ENCODE peak calls at places on chromosomes 1 and 21, in ten cellular contexts. B, U, X, Y, P, T, H, F, M and O are unnamed samples.

GRCh38 chr1:229454056-229454455 is 20.2 kb upstream of the ACTA1 start:
- DNase-seq in B (no peak), U (no peak), X (no peak), Y (no peak), P (no peak), T (no peak), H (no peak), F (no peak), M (no peak), O (no peak)

GRCh38 chr1:157000686-157001085 is 44.9 kb downstream of the ARHGEF11 start:
- DNase-seq in B (peak), U (no peak), X (no peak), Y (no peak), P (peak), T (no peak), H (no peak), F (no peak), M (no peak), O (no peak)

GRCh38 chr1:37634554-37635308 is at the start of gene RSPO1:
- DNase-seq in B (no peak), U (no peak), X (no peak), Y (no peak), P (peak), T (no peak), H (no peak), F (peak), M (peak), O (no peak)

GRCh38 chr1:14602131-14602530 is 3.6 kb downstream of the KAZN start:
- DNase-seq in B (no peak), U (no peak), X (no peak), Y (no peak), P (no peak), T (no peak), H (peak), F (no peak), M (no peak), O (no peak)

GRCh38 chr1:13706058-13706457 is 6.1 kb downstream of the PRDM2 start:
- DNase-seq in B (no peak), U (no peak), X (no peak), Y (no peak), P (no peak), T (peak), H (no peak), F (no peak), M (no peak), O (no peak)

GRCh38 chr21:35426484-35426883 is 377.4 kb upstream of the RUNX1 start:
- DNase-seq in B (no peak), U (no peak), X (no peak), Y (no peak), P (no peak), T (no peak), H (no peak), F (no peak), M (no peak), O (no peak)

GRCh38 chr1:24380508-24380907 is 33.1 kb downstream of the STPG1 start:
- DNase-seq in B (no peak), U (no peak), X (no peak), Y (no peak), P (no peak), T (no peak), H (no peak), F (no peak), M (no peak), O (no peak)

GRCh38 chr1:107597290-107597689 is 367.7 kb downstream of the VAV3 start:
- DNase-seq in B (no peak), U (no peak), X (no peak), Y (no peak), P (no peak), T (no peak), H (no peak), F (no peak), M (no peak), O (no peak)

GRCh38 chr1:229557913-229558414 is 543 bp downstream of the ABCB10 start:
- DNase-seq in B (no peak), U (peak), X (no peak), Y (no peak), P (peak), T (peak), H (peak), F (peak), M (peak), O (peak)